ENCODE peak calls at places on chromosome 2, in nine cellular contexts. One of them, this sample, is unnamed. For H3K27me3, the result is how much of the 10 kb centered on the place peaks cover.

GRCh38 chr2:148880636-148881035 is 5.6 kb downstream of the KIF5C start:
- DNase-seq in neural progenitor cell: no peak
- DNase-seq in mammary epithelial cell: no peak
- DNase-seq in breast epithelium: no peak
- DNase-seq in ovary: no peak
- DNase-seq in MM.1S: no peak
- DNase-seq in body of pancreas: no peak
- DNase-seq in cardiac muscle cell: no peak
- DNase-seq in left ventricle myocardium inferior: no peak
- DNase-seq in this sample: no peak

GRCh38 chr2:27735263-27735904 is 36.1 kb upstream of the MRPL33 start:
- DNase-seq in neural progenitor cell: peak
- DNase-seq in mammary epithelial cell: peak
- DNase-seq in breast epithelium: peak
- DNase-seq in ovary: peak
- DNase-seq in MM.1S: no peak
- DNase-seq in body of pancreas: peak
- DNase-seq in cardiac muscle cell: peak
- DNase-seq in left ventricle myocardium inferior: peak
- DNase-seq in this sample: peak

GRCh38 chr2:234171666-234172065 is 121.2 kb downstream of the SPP2 start:
- DNase-seq in neural progenitor cell: no peak
- DNase-seq in mammary epithelial cell: no peak
- DNase-seq in breast epithelium: no peak
- DNase-seq in ovary: no peak
- DNase-seq in MM.1S: no peak
- DNase-seq in body of pancreas: no peak
- DNase-seq in cardiac muscle cell: no peak
- DNase-seq in left ventricle myocardium inferior: no peak
- DNase-seq in this sample: no peak

GRCh38 chr2:233917146-233917545 is at the start of gene TRPM8:
- DNase-seq in neural progenitor cell: peak
- DNase-seq in mammary epithelial cell: no peak
- DNase-seq in breast epithelium: no peak
- DNase-seq in ovary: no peak
- DNase-seq in MM.1S: no peak
- DNase-seq in body of pancreas: no peak
- DNase-seq in cardiac muscle cell: no peak
- DNase-seq in left ventricle myocardium inferior: no peak
- DNase-seq in this sample: no peak

GRCh38 chr2:122643725-122644329 is 888.4 kb downstream of the TSN start:
- DNase-seq in neural progenitor cell: no peak
- DNase-seq in mammary epithelial cell: peak
- DNase-seq in breast epithelium: no peak
- DNase-seq in ovary: no peak
- DNase-seq in MM.1S: no peak
- DNase-seq in body of pancreas: peak
- DNase-seq in cardiac muscle cell: peak
- DNase-seq in left ventricle myocardium inferior: no peak
- DNase-seq in this sample: no peak

GRCh38 chr2:127174977-127175376 is 45.1 kb downstream of the CYP27C1 start:
- DNase-seq in neural progenitor cell: no peak
- DNase-seq in mammary epithelial cell: no peak
- DNase-seq in breast epithelium: no peak
- DNase-seq in ovary: peak
- DNase-seq in MM.1S: no peak
- DNase-seq in body of pancreas: no peak
- DNase-seq in cardiac muscle cell: peak
- DNase-seq in left ventricle myocardium inferior: peak
- DNase-seq in this sample: peak

GRCh38 chr2:21643180-21643579 is 519.4 kb downstream of the TDRD15 start:
- DNase-seq in neural progenitor cell: no peak
- DNase-seq in mammary epithelial cell: no peak
- DNase-seq in breast epithelium: no peak
- DNase-seq in ovary: no peak
- DNase-seq in MM.1S: no peak
- DNase-seq in body of pancreas: no peak
- DNase-seq in cardiac muscle cell: no peak
- DNase-seq in left ventricle myocardium inferior: no peak
- DNase-seq in this sample: no peak

GRCh38 chr2:193963472-193964119 is 1693.4 kb upstream of the SLC39A10 start:
- DNase-seq in neural progenitor cell: peak
- DNase-seq in mammary epithelial cell: peak
- DNase-seq in breast epithelium: no peak
- DNase-seq in ovary: no peak
- DNase-seq in MM.1S: no peak
- DNase-seq in body of pancreas: peak
- DNase-seq in cardiac muscle cell: peak
- DNase-seq in left ventricle myocardium inferior: no peak
- DNase-seq in this sample: peak

GRCh38 chr2:37377187-37377532 is 32.7 kb downstream of the QPCT start:
- DNase-seq in neural progenitor cell: no peak
- DNase-seq in mammary epithelial cell: peak
- DNase-seq in breast epithelium: no peak
- DNase-seq in ovary: no peak
- DNase-seq in MM.1S: peak
- DNase-seq in body of pancreas: no peak
- DNase-seq in cardiac muscle cell: peak
- DNase-seq in left ventricle myocardium inferior: no peak
- DNase-seq in this sample: no peak

GRCh38 chr2:37378411-37378810 is 34.0 kb downstream of the QPCT start:
- DNase-seq in neural progenitor cell: no peak
- DNase-seq in mammary epithelial cell: peak
- DNase-seq in breast epithelium: no peak
- DNase-seq in ovary: no peak
- DNase-seq in MM.1S: no peak
- DNase-seq in body of pancreas: no peak
- DNase-seq in cardiac muscle cell: peak
- DNase-seq in left ventricle myocardium inferior: no peak
- DNase-seq in this sample: no peak

GRCh38 chr2:37379881-37380296 is 35.5 kb downstream of the QPCT start:
- DNase-seq in neural progenitor cell: no peak
- DNase-seq in mammary epithelial cell: no peak
- DNase-seq in breast epithelium: no peak
- DNase-seq in ovary: no peak
- DNase-seq in MM.1S: no peak
- DNase-seq in body of pancreas: no peak
- DNase-seq in cardiac muscle cell: peak
- DNase-seq in left ventricle myocardium inferior: no peak
- DNase-seq in this sample: no peak

GRCh38 chr2:37375721-37376399 is 31.4 kb downstream of the QPCT start:
- DNase-seq in neural progenitor cell: no peak
- DNase-seq in mammary epithelial cell: no peak
- DNase-seq in breast epithelium: no peak
- DNase-seq in ovary: no peak
- DNase-seq in MM.1S: no peak
- DNase-seq in body of pancreas: no peak
- DNase-seq in cardiac muscle cell: no peak
- DNase-seq in left ventricle myocardium inferior: no peak
- DNase-seq in this sample: no peak

DNA sequence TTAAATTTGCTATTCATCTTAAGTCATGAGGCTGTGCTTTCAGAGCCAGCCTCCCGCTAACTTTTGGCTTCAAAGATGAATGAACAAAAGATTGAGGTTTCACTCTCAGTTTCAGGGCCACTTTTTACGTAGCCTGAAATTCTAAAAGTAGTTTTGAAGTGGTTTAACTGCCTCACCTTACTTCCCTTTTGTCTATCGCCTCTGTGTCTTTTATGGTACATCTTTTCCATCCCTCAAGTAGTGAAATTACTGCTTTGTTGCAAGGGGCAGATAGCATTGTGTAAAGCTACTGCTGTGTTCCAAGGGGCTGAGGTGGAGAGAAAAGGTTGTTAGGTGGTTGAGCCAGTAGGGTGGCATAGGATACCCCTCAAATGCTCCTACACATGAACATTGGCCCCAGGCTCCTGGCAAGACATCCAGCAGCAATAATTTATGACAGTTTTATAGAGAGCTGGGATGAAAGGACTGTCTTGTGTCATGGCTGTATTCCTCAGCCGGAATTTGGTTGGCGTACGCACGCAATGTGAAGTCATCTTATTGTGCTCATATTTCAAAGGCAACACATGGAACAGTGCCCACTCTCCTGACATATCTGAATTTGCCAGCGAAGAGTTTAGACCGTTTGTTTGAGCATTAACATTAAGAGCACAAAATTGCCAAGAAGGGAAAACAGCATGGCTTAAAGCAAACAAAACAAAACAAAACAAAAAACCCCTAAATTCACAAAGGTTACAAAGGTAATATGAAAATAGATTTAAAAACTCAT is 32.2 kb downstream of the QPCT start:
- DNase-seq in neural progenitor cell: no peak
- DNase-seq in mammary epithelial cell: peak
- DNase-seq in breast epithelium: no peak
- DNase-seq in ovary: peak
- DNase-seq in MM.1S: peak
- DNase-seq in body of pancreas: peak
- DNase-seq in cardiac muscle cell: peak
- DNase-seq in left ventricle myocardium inferior: no peak
- DNase-seq in this sample: no peak
- H3K27ac ChIP-seq in neural progenitor cell: no peak
- H3K27ac ChIP-seq in mammary epithelial cell: peak
- H3K27ac ChIP-seq in breast epithelium: peak
- H3K27ac ChIP-seq in ovary: no peak
- H3K27ac ChIP-seq in MM.1S: peak
- H3K27ac ChIP-seq in body of pancreas: no peak
- H3K27ac ChIP-seq in cardiac muscle cell: no peak
- H3K27ac ChIP-seq in left ventricle myocardium inferior: no peak
- H3K27ac ChIP-seq in this sample: no peak

GRCh38 chr2:8636041-8636491 is 45.8 kb upstream of the ID2 start:
- DNase-seq in neural progenitor cell: peak
- DNase-seq in mammary epithelial cell: no peak
- DNase-seq in breast epithelium: no peak
- DNase-seq in ovary: no peak
- DNase-seq in MM.1S: no peak
- DNase-seq in body of pancreas: no peak
- DNase-seq in cardiac muscle cell: no peak
- DNase-seq in left ventricle myocardium inferior: no peak
- DNase-seq in this sample: no peak
- H3K27me3 ChIP-seq in neural progenitor cell: under half
- H3K27me3 ChIP-seq in mammary epithelial cell: under half
- H3K27me3 ChIP-seq in breast epithelium: under half
- H3K27me3 ChIP-seq in ovary: under half
- H3K27me3 ChIP-seq in MM.1S: under half
- H3K27me3 ChIP-seq in body of pancreas: under half
- H3K27me3 ChIP-seq in cardiac muscle cell: under half
- H3K27me3 ChIP-seq in left ventricle myocardium inferior: under half
- H3K27me3 ChIP-seq in this sample: under half

DNA sequence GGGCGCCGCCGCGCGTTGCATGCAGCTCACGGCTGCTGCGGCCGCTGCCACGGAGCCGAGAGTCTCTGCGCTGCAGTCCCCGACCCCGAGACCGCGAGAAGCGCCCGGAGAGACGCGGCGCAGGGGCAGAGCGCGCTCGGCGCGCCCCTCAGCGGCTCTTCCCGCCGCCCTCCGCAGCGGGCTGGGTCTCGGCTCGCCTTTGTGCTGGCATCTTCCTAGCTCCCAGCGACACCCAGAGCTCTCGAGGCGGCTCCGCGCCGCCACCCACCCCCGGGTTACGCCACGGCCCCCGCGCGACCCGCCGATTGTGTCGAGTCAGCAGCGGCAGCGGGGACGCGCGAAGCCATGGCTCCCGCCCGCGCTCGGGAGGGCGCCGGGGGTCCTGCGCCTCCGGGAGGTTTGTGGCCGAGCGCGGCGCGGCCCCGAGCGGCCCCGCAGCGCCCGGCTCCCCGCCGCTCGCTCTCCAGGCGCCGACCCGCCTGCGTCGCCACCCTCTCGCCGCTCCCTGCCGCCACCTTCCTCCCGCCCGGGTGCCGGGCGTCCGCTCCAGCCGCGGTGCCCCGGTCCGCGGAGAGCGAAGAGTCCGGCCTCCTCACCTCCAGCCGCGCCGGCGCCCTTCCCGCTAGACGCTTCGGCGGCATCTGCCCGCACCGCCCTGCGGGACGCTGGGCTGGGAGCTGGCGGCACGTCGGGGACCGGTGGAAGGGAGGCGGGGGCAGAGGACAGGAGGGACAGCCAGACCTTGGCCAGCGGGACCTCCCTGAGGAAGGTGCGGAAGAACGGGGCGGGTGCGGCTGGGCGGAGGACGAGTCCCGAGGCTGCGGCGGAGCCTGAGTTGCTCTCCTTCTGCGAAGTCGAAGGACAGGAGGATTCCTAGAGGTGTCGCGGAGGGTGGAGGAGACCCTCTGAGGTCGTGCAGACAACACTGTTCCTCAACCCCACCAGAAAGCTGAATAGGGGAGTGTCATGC is 46.3 kb upstream of the CCDC150 start:
- DNase-seq in neural progenitor cell: peak
- DNase-seq in mammary epithelial cell: peak
- DNase-seq in breast epithelium: no peak
- DNase-seq in ovary: no peak
- DNase-seq in MM.1S: peak
- DNase-seq in body of pancreas: peak
- DNase-seq in cardiac muscle cell: peak
- DNase-seq in left ventricle myocardium inferior: peak
- DNase-seq in this sample: peak
- H3K27ac ChIP-seq in neural progenitor cell: peak
- H3K27ac ChIP-seq in mammary epithelial cell: no peak
- H3K27ac ChIP-seq in breast epithelium: peak
- H3K27ac ChIP-seq in ovary: no peak
- H3K27ac ChIP-seq in MM.1S: no peak
- H3K27ac ChIP-seq in body of pancreas: no peak
- H3K27ac ChIP-seq in cardiac muscle cell: peak
- H3K27ac ChIP-seq in left ventricle myocardium inferior: peak
- H3K27ac ChIP-seq in this sample: peak

GRCh38 chr2:238821944-238822670 is 25.8 kb upstream of the TWIST2 start:
- DNase-seq in neural progenitor cell: no peak
- DNase-seq in mammary epithelial cell: no peak
- DNase-seq in breast epithelium: no peak
- DNase-seq in ovary: no peak
- DNase-seq in MM.1S: no peak
- DNase-seq in body of pancreas: no peak
- DNase-seq in cardiac muscle cell: no peak
- DNase-seq in left ventricle myocardium inferior: no peak
- DNase-seq in this sample: no peak

GRCh38 chr2:238820909-238821308 is 27.0 kb upstream of the TWIST2 start:
- DNase-seq in neural progenitor cell: no peak
- DNase-seq in mammary epithelial cell: peak
- DNase-seq in breast epithelium: no peak
- DNase-seq in ovary: no peak
- DNase-seq in MM.1S: no peak
- DNase-seq in body of pancreas: no peak
- DNase-seq in cardiac muscle cell: peak
- DNase-seq in left ventricle myocardium inferior: no peak
- DNase-seq in this sample: no peak

GRCh38 chr2:238821391-238821790 is 26.5 kb upstream of the TWIST2 start:
- DNase-seq in neural progenitor cell: peak
- DNase-seq in mammary epithelial cell: no peak
- DNase-seq in breast epithelium: no peak
- DNase-seq in ovary: no peak
- DNase-seq in MM.1S: no peak
- DNase-seq in body of pancreas: no peak
- DNase-seq in cardiac muscle cell: peak
- DNase-seq in left ventricle myocardium inferior: no peak
- DNase-seq in this sample: no peak

GRCh38 chr2:238820197-238820596 is 27.7 kb upstream of the TWIST2 start:
- DNase-seq in neural progenitor cell: no peak
- DNase-seq in mammary epithelial cell: no peak
- DNase-seq in breast epithelium: no peak
- DNase-seq in ovary: no peak
- DNase-seq in MM.1S: no peak
- DNase-seq in body of pancreas: no peak
- DNase-seq in cardiac muscle cell: no peak
- DNase-seq in left ventricle myocardium inferior: no peak
- DNase-seq in this sample: no peak

GRCh38 chr2:238822955-238823354 is 24.9 kb upstream of the TWIST2 start:
- DNase-seq in neural progenitor cell: no peak
- DNase-seq in mammary epithelial cell: no peak
- DNase-seq in breast epithelium: no peak
- DNase-seq in ovary: no peak
- DNase-seq in MM.1S: no peak
- DNase-seq in body of pancreas: no peak
- DNase-seq in cardiac muscle cell: no peak
- DNase-seq in left ventricle myocardium inferior: no peak
- DNase-seq in this sample: no peak
- H3K27me3 ChIP-seq in neural progenitor cell: under half
- H3K27me3 ChIP-seq in mammary epithelial cell: under half
- H3K27me3 ChIP-seq in breast epithelium: under half
- H3K27me3 ChIP-seq in ovary: under half
- H3K27me3 ChIP-seq in MM.1S: under half
- H3K27me3 ChIP-seq in body of pancreas: under half
- H3K27me3 ChIP-seq in cardiac muscle cell: under half
- H3K27me3 ChIP-seq in left ventricle myocardium inferior: half or more
- H3K27me3 ChIP-seq in this sample: half or more